ENCODE peak calls at places on chromosomes 7 and 10, in four cellular contexts. One of them, this sample, is unnamed.

GRCh38 chr10:104127411-104127810 is 5.4 kb downstream of the SFR1 start:
- DNase-seq in Peyer's patch: no peak
- DNase-seq in RWPE2: no peak
- DNase-seq in PC-3: no peak
- DNase-seq in this sample: no peak

GRCh38 chr7:77674878-77675277 is 21.4 kb upstream of the RSBN1L start:
- DNase-seq in Peyer's patch: peak; percentile 57
- DNase-seq in RWPE2: peak; percentile 78
- DNase-seq in PC-3: peak; percentile 94
- DNase-seq in this sample: no peak

GRCh38 chr10:103480521-103480920 is 1.5 kb upstream of the CALHM3 start:
- DNase-seq in Peyer's patch: no peak
- DNase-seq in RWPE2: no peak
- DNase-seq in PC-3: peak; percentile 49
- DNase-seq in this sample: no peak

GRCh38 chr10:43272030-43272429 is 5.2 kb upstream of the RASGEF1A start:
- DNase-seq in Peyer's patch: no peak
- DNase-seq in RWPE2: no peak
- DNase-seq in PC-3: no peak
- DNase-seq in this sample: no peak

GRCh38 chr10:126062132-126063032 is 166.0 kb downstream of the FANK1 start:
- DNase-seq in Peyer's patch: no peak
- DNase-seq in RWPE2: peak; percentile 89
- DNase-seq in PC-3: peak; percentile 95
- DNase-seq in this sample: peak; percentile 88

GRCh38 chr7:3430588-3430987 is 129.5 kb downstream of the SDK1 start:
- DNase-seq in Peyer's patch: no peak
- DNase-seq in RWPE2: no peak
- DNase-seq in PC-3: no peak
- DNase-seq in this sample: no peak

GRCh38 chr7:128104109-128104742 is 73.0 kb upstream of the LRRC4 start:
- DNase-seq in Peyer's patch: peak; percentile 48
- DNase-seq in RWPE2: no peak
- DNase-seq in PC-3: no peak
- DNase-seq in this sample: no peak

GRCh38 chr7:141354251-141354650 is 197.0 kb upstream of the AGK start:
- DNase-seq in Peyer's patch: no peak
- DNase-seq in RWPE2: no peak
- DNase-seq in PC-3: peak; percentile 10
- DNase-seq in this sample: no peak

GRCh38 chr7:81688622-81689411 is 81.0 kb downstream of the HGF start:
- DNase-seq in Peyer's patch: no peak
- DNase-seq in RWPE2: no peak
- DNase-seq in PC-3: no peak
- DNase-seq in this sample: no peak

GRCh38 chr10:73744690-73744994 is 470 bp downstream of the SEC24C start:
- DNase-seq in Peyer's patch: no peak
- DNase-seq in RWPE2: no peak
- DNase-seq in PC-3: peak; percentile 82
- DNase-seq in this sample: peak; percentile 74

GRCh38 chr10:6108631-6109443 is 20.0 kb downstream of the RBM17 start:
- DNase-seq in Peyer's patch: no peak
- DNase-seq in RWPE2: no peak
- DNase-seq in PC-3: peak; percentile 44
- DNase-seq in this sample: no peak

GRCh38 chr7:127486654-127487053 is 94.1 kb upstream of the ZNF800 start:
- DNase-seq in Peyer's patch: no peak
- DNase-seq in RWPE2: no peak
- DNase-seq in PC-3: peak; percentile 54
- DNase-seq in this sample: no peak

GRCh38 chr10:87696922-87697714 is 37.4 kb downstream of the PAPSS2 start:
- DNase-seq in Peyer's patch: peak; percentile 60
- DNase-seq in RWPE2: no peak
- DNase-seq in PC-3: no peak
- DNase-seq in this sample: no peak

GRCh38 chr7:12570148-12570528 is 382 bp upstream of the SCIN start:
- DNase-seq in Peyer's patch: peak; percentile 61
- DNase-seq in RWPE2: no peak
- DNase-seq in PC-3: peak; percentile 57
- DNase-seq in this sample: no peak

GRCh38 chr7:46972205-46972604 is 609.7 kb downstream of the TNS3 start:
- DNase-seq in Peyer's patch: no peak
- DNase-seq in RWPE2: no peak
- DNase-seq in PC-3: peak; percentile 80
- DNase-seq in this sample: no peak

DNA sequence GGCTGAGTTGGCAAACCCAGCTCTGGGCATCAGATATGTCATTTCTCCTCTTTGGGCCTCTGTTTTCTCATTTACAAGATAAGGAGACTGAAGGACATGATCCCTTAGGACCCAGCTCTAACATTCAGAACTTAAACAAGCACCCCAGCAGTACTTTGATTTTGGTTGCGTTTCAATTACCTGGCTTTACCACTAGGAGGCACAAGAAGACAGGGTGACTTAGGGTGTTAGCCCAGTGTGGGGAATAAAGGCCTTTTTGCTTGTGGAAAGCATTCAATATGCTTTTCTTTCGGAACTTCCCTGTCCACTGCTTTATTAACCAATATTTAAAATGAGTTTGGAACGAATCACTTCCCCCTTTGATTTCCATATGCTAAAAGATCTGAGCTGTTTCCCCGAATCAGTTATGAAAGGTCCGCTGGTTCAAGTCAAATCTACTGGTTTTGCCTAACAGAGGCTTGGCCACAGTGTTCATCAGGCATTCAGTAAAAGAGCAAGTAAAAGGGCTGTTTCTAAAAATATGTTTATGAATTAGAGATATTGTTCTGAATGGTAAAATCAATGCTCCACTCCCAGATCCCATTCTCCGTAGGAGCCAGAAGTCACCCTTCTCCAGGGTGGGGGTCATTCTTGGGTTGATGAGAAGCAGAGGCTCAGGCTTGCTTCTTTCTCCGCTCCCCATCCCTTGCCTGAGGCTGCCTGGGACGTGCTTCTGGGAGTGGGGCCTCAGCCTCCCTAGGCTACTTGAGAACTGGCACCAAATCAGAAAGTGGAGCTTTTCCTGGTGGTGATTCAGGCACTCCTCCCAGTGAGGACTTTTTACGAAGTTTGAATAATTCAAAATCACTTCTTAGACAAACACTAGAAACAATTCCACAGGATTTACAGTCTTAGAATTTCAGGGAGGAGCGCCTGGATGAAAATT is 105.5 kb downstream of the MYOF start:
- DNase-seq in Peyer's patch: no peak
- DNase-seq in RWPE2: peak; percentile 80
- DNase-seq in PC-3: peak; percentile 88
- DNase-seq in this sample: peak; percentile 55
- H3K4me3 ChIP-seq in Peyer's patch: no peak overlapping the region
- H3K4me3 ChIP-seq in RWPE2: no peak overlapping the region
- H3K4me3 ChIP-seq in PC-3: peak overlapping the region; percentile 34
- H3K4me3 ChIP-seq in this sample: peak overlapping the region; percentile 25

DNA sequence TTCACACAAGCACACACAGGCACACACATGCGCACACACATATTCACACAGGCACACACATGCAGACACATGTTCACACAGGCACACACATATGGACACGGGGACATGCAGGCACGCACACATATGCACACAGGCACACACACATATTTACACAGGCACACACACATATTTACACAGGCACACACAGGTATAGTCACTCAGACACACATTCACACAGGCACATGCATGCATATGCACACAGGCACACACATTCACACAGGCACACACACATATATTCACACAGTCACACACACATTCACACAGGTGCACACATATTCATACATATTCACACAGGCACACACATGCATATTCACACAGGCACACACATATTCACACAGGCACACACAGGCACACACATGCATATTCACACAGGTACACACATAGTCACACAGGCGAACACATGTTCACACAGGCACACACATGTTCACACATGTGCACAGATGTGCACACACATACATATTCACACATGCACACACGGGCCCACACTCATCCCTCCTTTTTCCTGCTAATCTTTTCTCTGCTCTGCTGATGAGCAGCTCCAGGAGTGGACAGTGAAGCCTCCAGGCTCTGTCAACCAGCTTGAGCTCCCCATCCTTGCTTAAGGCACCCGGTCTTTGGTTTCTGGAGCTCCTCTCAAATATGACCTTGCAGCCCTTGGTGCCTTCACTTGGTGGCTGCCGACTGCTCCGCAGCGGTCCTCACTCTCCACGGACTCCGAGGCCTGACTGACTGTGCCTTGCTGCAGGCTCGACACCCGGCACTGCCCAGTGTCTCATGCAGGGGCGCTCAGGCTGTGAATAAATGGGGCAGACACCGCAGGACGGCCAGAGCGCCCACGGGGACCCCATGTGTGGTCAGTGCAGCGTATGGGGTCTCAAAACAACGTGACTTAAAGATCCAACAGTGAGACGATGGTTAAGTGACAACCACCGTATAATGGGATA is 581.2 kb upstream of the MGMT start:
- DNase-seq in Peyer's patch: no peak
- DNase-seq in RWPE2: no peak
- DNase-seq in PC-3: no peak
- DNase-seq in this sample: no peak
- H3K4me3 ChIP-seq in Peyer's patch: no peak overlapping the region
- H3K4me3 ChIP-seq in RWPE2: no peak overlapping the region
- H3K4me3 ChIP-seq in PC-3: no peak overlapping the region
- H3K4me3 ChIP-seq in this sample: no peak overlapping the region

GRCh38 chr10:1213707-1214675 is 157.8 kb downstream of the WDR37 start:
- DNase-seq in Peyer's patch: peak; percentile 24
- DNase-seq in RWPE2: no peak
- DNase-seq in PC-3: no peak
- DNase-seq in this sample: no peak
- H3K4me3 ChIP-seq in Peyer's patch: no peak overlapping the region
- H3K4me3 ChIP-seq in RWPE2: no peak overlapping the region
- H3K4me3 ChIP-seq in PC-3: no peak overlapping the region
- H3K4me3 ChIP-seq in this sample: no peak overlapping the region

GRCh38 chr10:190216-190615 is 55.0 kb downstream of the ZMYND11 start:
- DNase-seq in Peyer's patch: no peak
- DNase-seq in RWPE2: no peak
- DNase-seq in PC-3: no peak
- DNase-seq in this sample: no peak

GRCh38 chr10:194281-194680 is 59.0 kb downstream of the ZMYND11 start:
- DNase-seq in Peyer's patch: no peak
- DNase-seq in RWPE2: no peak
- DNase-seq in PC-3: no peak
- DNase-seq in this sample: no peak

GRCh38 chr10:186911-187310 is 51.7 kb downstream of the ZMYND11 start:
- DNase-seq in Peyer's patch: no peak
- DNase-seq in RWPE2: no peak
- DNase-seq in PC-3: no peak
- DNase-seq in this sample: no peak

GRCh38 chr10:188546-188945 is 53.3 kb downstream of the ZMYND11 start:
- DNase-seq in Peyer's patch: no peak
- DNase-seq in RWPE2: no peak
- DNase-seq in PC-3: no peak
- DNase-seq in this sample: no peak

GRCh38 chr10:191703-192518 is 56.7 kb downstream of the ZMYND11 start:
- DNase-seq in Peyer's patch: no peak
- DNase-seq in RWPE2: no peak
- DNase-seq in PC-3: peak; percentile 7
- DNase-seq in this sample: no peak
- H3K4me3 ChIP-seq in Peyer's patch: no peak overlapping the region
- H3K4me3 ChIP-seq in RWPE2: no peak overlapping the region
- H3K4me3 ChIP-seq in PC-3: no peak overlapping the region
- H3K4me3 ChIP-seq in this sample: no peak overlapping the region

GRCh38 chr7:121620953-121621606 is 225.0 kb upstream of the FAM3C start:
- DNase-seq in Peyer's patch: no peak
- DNase-seq in RWPE2: no peak
- DNase-seq in PC-3: no peak
- DNase-seq in this sample: no peak

GRCh38 chr7:121624922-121625321 is 228.8 kb upstream of the FAM3C start:
- DNase-seq in Peyer's patch: no peak
- DNase-seq in RWPE2: no peak
- DNase-seq in PC-3: no peak
- DNase-seq in this sample: peak; percentile 24

GRCh38 chr7:121623130-121623872 is 227.2 kb upstream of the FAM3C start:
- DNase-seq in Peyer's patch: no peak
- DNase-seq in RWPE2: no peak
- DNase-seq in PC-3: no peak
- DNase-seq in this sample: no peak

GRCh38 chr7:121620206-121620605 is 224.1 kb upstream of the FAM3C start:
- DNase-seq in Peyer's patch: no peak
- DNase-seq in RWPE2: no peak
- DNase-seq in PC-3: no peak
- DNase-seq in this sample: no peak

DNA sequence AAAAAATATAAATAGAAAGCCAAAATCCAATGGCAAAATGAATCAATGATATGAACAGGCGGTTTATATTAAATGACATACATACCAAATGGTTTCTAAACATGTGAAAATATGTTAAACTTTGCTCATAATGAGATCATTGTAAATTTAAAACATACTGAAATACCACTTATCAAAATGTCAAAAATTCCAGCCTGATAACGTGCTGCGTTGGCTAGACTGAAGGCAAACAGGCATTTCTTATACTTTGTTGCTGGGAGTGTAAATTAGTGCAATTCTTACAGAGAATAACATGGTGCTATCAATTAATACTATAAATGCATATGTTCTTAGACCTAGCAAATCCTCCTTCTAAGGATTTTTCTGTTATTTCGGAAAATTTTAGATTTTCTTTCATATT is 225.8 kb upstream of the FAM3C start:
- DNase-seq in Peyer's patch: no peak
- DNase-seq in RWPE2: no peak
- DNase-seq in PC-3: no peak
- DNase-seq in this sample: no peak
- H3K4me3 ChIP-seq in Peyer's patch: no peak overlapping the region
- H3K4me3 ChIP-seq in RWPE2: no peak overlapping the region
- H3K4me3 ChIP-seq in PC-3: no peak overlapping the region
- H3K4me3 ChIP-seq in this sample: no peak overlapping the region

DNA sequence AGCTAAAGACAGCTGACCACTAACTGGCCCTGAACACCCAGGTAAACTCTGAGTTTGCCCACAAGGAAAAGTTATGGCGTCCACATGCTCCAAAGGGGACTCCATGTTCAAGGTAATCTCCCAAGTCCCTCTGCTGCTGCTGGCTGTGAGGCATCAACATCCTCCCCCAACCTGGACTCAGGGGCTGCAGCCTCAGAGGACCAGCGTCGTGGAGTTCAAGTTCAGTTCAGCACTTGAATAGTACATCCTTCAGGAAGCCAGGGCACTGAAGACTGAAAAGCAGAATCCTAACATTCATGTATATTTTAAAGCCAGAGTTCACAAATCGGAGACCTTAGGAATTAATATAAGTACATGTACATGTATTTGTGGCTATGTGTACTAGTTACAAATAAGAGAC is 90.3 kb downstream of the PTPRE start:
- DNase-seq in Peyer's patch: no peak
- DNase-seq in RWPE2: no peak
- DNase-seq in PC-3: no peak
- DNase-seq in this sample: no peak
- H3K4me3 ChIP-seq in Peyer's patch: no peak overlapping the region
- H3K4me3 ChIP-seq in RWPE2: no peak overlapping the region
- H3K4me3 ChIP-seq in PC-3: no peak overlapping the region
- H3K4me3 ChIP-seq in this sample: no peak overlapping the region

GRCh38 chr7:117871401-117871777 is 1.9 kb downstream of the CTTNBP2 start:
- DNase-seq in Peyer's patch: no peak
- DNase-seq in RWPE2: no peak
- DNase-seq in PC-3: no peak
- DNase-seq in this sample: no peak
- H3K4me3 ChIP-seq in Peyer's patch: no peak overlapping the region
- H3K4me3 ChIP-seq in RWPE2: no peak overlapping the region
- H3K4me3 ChIP-seq in PC-3: no peak overlapping the region
- H3K4me3 ChIP-seq in this sample: peak overlapping the region; percentile 96

This sample was measured in tibial artery.